ENCODE peak calls at places on chromosomes 11 and 22, in ten cellular contexts. I is Caco-2; S is esophagus squamous epithelium; A is fibroblast of the aortic adventitia; Z is CD4-positive, alpha-beta T cell; F is hepatocyte; O is HepG2; K is A549; V is H9; Q is tibial artery. U is an unnamed sample.

GRCh38 chr11:131392528-131393255 is 22.3 kb downstream of the NTM start:
- DNase-seq in I (no peak), S (no peak), A (no peak), Z (no peak), F (peak), O (no peak), K (no peak), V (peak), Q (no peak), U (no peak)

GRCh38 chr22:44307509-44308169 is 5.1 kb downstream of the SHISAL1 start:
- DNase-seq in I (no peak), S (no peak), A (peak), Z (no peak), F (no peak), O (no peak), K (no peak), V (no peak), Q (no peak), U (no peak)

GRCh38 chr11:87924125-87924524 is 251.1 kb downstream of the RAB38 start:
- DNase-seq in I (no peak), S (no peak), A (no peak), Z (no peak), F (no peak), O (no peak), K (no peak), V (no peak), Q (no peak), U (no peak)

GRCh38 chr22:32534252-32535215 is 59.9 kb downstream of the FBXO7 start:
- DNase-seq in I (peak), S (no peak), A (peak), Z (no peak), F (peak), O (peak), K (no peak), V (no peak), Q (no peak), U (no peak)

GRCh38 chr11:118232659-118233058 is 7.8 kb upstream of the JAML start:
- DNase-seq in I (no peak), S (no peak), A (no peak), Z (no peak), F (no peak), O (peak), K (no peak), V (no peak), Q (no peak), U (no peak)

GRCh38 chr11:67024410-67024809 is 1.5 kb downstream of the SYT12 start:
- DNase-seq in I (no peak), S (no peak), A (no peak), Z (peak), F (no peak), O (no peak), K (no peak), V (no peak), Q (no peak), U (no peak)

GRCh38 chr11:32297629-32298028 is 137.7 kb downstream of the WT1 start:
- DNase-seq in I (no peak), S (no peak), A (peak), Z (no peak), F (peak), O (no peak), K (peak), V (no peak), Q (no peak), U (no peak)

GRCh38 chr22:38070250-38070921 is 13.2 kb downstream of the PICK1 start:
- DNase-seq in I (no peak), S (no peak), A (no peak), Z (no peak), F (no peak), O (no peak), K (no peak), V (no peak), Q (no peak), U (no peak)

GRCh38 chr11:84800755-84801346 is 826.3 kb downstream of the DLG2 start:
- DNase-seq in I (peak), S (no peak), A (peak), Z (no peak), F (peak), O (peak), K (peak), V (no peak), Q (no peak), U (no peak)

GRCh38 chr11:79182794-79183193 is 258.0 kb downstream of the TENM4 start:
- DNase-seq in I (no peak), S (no peak), A (peak), Z (no peak), F (no peak), O (no peak), K (no peak), V (no peak), Q (no peak), U (no peak)

GRCh38 chr11:44759743-44760476 is 33.1 kb downstream of the TSPAN18 start:
- DNase-seq in I (no peak), S (no peak), A (no peak), Z (no peak), F (no peak), O (no peak), K (no peak), V (peak), Q (peak), U (no peak)

GRCh38 chr11:129382583-129382982 is 6.9 kb downstream of the BARX2 start:
- DNase-seq in I (no peak), S (no peak), A (no peak), Z (no peak), F (no peak), O (no peak), K (no peak), V (no peak), Q (no peak), U (no peak)

GRCh38 chr22:27125539-27125938 is 468.2 kb downstream of the MIAT start:
- DNase-seq in I (no peak), S (no peak), A (no peak), Z (no peak), F (no peak), O (no peak), K (no peak), V (no peak), Q (no peak), U (no peak)

GRCh38 chr11:73734996-73735395 is 25.9 kb downstream of the RAB6A start:
- DNase-seq in I (no peak), S (no peak), A (peak), Z (no peak), F (no peak), O (no peak), K (no peak), V (no peak), Q (no peak), U (no peak)

GRCh38 chr11:20066013-20066782 is 94.1 kb downstream of the DBX1 start:
- DNase-seq in I (no peak), S (no peak), A (no peak), Z (no peak), F (no peak), O (no peak), K (no peak), V (no peak), Q (no peak), U (no peak)

GRCh38 chr22:28855355-28856094 is 27.8 kb upstream of the ZNRF3 start:
- DNase-seq in I (peak), S (no peak), A (peak), Z (no peak), F (peak), O (peak), K (peak), V (peak), Q (no peak), U (no peak)

GRCh38 chr22:39244073-39244495 is 698 bp downstream of the PDGFB start:
- DNase-seq in I (peak), S (no peak), A (no peak), Z (no peak), F (no peak), O (no peak), K (no peak), V (no peak), Q (no peak), U (no peak)

GRCh38 chr11:73597956-73598718 is at the start of gene FAM168A:
- DNase-seq in I (peak), S (peak), A (peak), Z (peak), F (peak), O (peak), K (peak), V (peak), Q (peak), U (peak)

GRCh38 chr22:29798801-29799200 is 31.6 kb downstream of the UQCR10 start:
- DNase-seq in I (no peak), S (no peak), A (no peak), Z (no peak), F (no peak), O (no peak), K (no peak), V (no peak), Q (no peak), U (no peak)

GRCh38 chr11:4891996-4892640 is 10.4 kb downstream of the OR51T1 start:
- DNase-seq in I (no peak), S (no peak), A (peak), Z (no peak), F (peak), O (no peak), K (peak), V (no peak), Q (no peak), U (no peak)

GRCh38 chr11:34366522-34366921 is 8.7 kb upstream of the ABTB2 start:
- DNase-seq in I (no peak), S (no peak), A (peak), Z (no peak), F (no peak), O (peak), K (no peak), V (no peak), Q (no peak), U (no peak)

GRCh38 chr11:124915541-124916369 is 3.3 kb upstream of the HEPN1 start:
- DNase-seq in I (no peak), S (no peak), A (peak), Z (no peak), F (no peak), O (no peak), K (no peak), V (no peak), Q (no peak), U (no peak)

GRCh38 chr22:26601726-26602125 is 11.8 kb upstream of the TPST2 start:
- DNase-seq in I (no peak), S (no peak), A (no peak), Z (no peak), F (no peak), O (no peak), K (no peak), V (no peak), Q (no peak), U (no peak)

GRCh38 chr11:131938321-131938751 is 567.9 kb downstream of the NTM start:
- DNase-seq in I (no peak), S (no peak), A (no peak), Z (no peak), F (no peak), O (no peak), K (no peak), V (no peak), Q (no peak), U (no peak)

GRCh38 chr11:15379483-15379882 is 264.8 kb downstream of the INSC start:
- DNase-seq in I (no peak), S (no peak), A (no peak), Z (no peak), F (no peak), O (no peak), K (no peak), V (peak), Q (no peak), U (no peak)

GRCh38 chr22:40289991-40290459 is 56.3 kb upstream of the ADSL start:
- DNase-seq in I (no peak), S (peak), A (no peak), Z (peak), F (no peak), O (no peak), K (no peak), V (no peak), Q (no peak), U (no peak)

DNA sequence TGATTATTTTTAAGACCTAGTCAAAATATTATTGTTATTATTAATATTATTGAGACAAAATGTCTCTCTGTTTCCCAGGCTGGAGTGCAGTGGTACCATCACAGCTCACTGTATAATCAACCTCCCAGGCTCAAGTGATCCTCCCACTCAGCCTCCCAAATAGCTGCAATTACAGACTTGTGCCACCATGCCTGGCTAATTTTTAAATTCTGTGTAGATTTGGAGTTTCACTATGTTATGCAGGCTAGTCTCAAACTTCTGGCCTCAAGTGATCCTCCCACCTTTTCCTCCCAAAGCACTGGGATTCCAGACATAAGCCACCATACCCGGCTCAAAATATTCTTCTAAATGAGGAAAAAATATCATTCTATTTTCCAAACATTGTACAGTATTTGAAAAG is 37.0 kb downstream of the SLC36A4 start:
- DNase-seq in I (no peak), S (no peak), A (no peak), Z (no peak), F (no peak), O (no peak), K (no peak), V (no peak), Q (no peak), U (no peak)
- TF ChIP-seq CTCF in I (no peak), S (no peak), A (no peak), Z (no peak), F (no peak), O (no peak), K (no peak), V (peak), Q (no peak), U (no peak)

GRCh38 chr11:63343130-63343529 is 26.5 kb upstream of the SLC22A9 start:
- DNase-seq in I (no peak), S (no peak), A (no peak), Z (no peak), F (no peak), O (no peak), K (no peak), V (no peak), Q (no peak), U (no peak)
- TF ChIP-seq CTCF in I (no peak), S (no peak), A (no peak), Z (no peak), F (no peak), O (no peak), K (no peak), V (no peak), Q (no peak), U (no peak)

DNA sequence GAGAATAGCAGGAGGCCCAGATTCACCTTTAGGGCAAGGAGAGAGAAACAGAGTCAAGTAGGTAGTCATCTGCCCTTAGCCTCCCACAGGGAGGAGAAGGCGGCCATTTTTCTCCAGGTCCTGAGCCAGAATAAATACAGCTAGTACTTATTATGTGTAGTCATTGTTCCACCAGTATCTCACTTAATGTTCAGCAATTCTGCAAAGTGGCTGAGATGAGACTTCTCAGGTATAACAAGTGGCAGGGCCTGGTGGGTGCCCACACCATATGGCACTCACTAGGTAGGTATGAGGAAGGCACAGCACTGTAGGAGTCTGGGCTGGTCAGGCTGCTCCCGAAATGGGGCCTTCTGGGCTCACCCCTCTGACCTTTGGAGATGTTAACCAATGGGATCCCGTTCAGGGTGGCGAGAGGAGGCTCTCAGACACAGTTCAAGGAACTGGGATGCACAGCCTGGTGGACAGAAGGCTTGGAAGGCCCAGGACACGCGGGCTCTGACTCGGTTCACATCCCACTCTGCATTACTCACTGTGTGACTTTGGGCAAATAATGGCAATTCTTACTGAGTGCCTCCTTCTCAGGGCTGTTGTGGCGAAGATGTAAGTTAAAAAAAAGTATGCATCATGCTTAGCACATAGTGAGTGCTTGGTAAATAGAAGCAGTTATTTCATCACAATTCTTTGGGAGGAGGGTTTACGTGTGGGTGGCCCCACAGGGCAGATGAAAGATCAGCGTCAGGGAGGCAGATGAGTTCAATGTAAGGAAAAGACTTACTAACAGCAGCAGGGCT is 25.1 kb downstream of the RTN4RL2 start:
- DNase-seq in I (no peak), S (no peak), A (no peak), Z (no peak), F (no peak), O (no peak), K (no peak), V (no peak), Q (no peak), U (no peak)
- TF ChIP-seq CTCF in I (no peak), S (no peak), A (no peak), Z (no peak), F (no peak), O (no peak), K (no peak), V (no peak), Q (no peak), U (no peak)

DNA sequence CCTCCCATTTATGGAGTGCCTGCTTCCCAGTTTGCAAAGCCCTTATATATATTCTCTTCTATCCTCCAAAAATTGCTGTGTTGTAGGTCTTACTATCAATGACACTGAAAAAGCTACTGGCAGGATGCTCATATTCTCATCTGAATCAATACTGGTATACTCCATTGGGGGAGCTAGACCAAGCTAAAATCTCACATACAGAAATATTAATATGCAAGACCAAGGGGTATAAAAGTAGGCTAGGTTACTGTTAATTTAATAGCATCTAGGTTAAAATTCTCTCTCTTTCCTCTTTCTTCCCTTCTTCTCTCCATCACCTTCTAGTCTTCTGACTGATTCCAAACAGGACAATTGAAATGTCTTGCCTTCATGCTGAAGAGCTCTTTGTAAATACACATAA is 17.1 kb upstream of the BDNF start:
- DNase-seq in I (no peak), S (no peak), A (peak), Z (no peak), F (no peak), O (no peak), K (peak), V (no peak), Q (no peak), U (no peak)
- TF ChIP-seq CTCF in I (peak), S (no peak), A (peak), Z (no peak), F (peak), O (no peak), K (peak), V (peak), Q (no peak), U (peak)

U was measured in D721Med.